ENCODE peak calls at places on chromosome 10, in ten cellular contexts. Q is cardiac muscle cell; R is activated CD8-positive, alpha-beta memory T cell treated with anti-CD3 and anti-CD28 coated beads, Interleukin-2, amount 50 U/mL, for 48 hours; M is NCI-H187 treated with DMSO at 0.1 percent for 48 hours; Y is H7; B is COR-L47; S is M059J; G is HAP-1; I is ovary; D is NCI-H1417. E is an unnamed sample.

GRCh38 chr10:14749051-14749809 is 25.5 kb downstream of the FAM107B start:
- DNase-seq in Q (peak; percentile 26), R (no peak), M (no peak), Y (no peak), B (no peak), S (peak; percentile 3), G (no peak), I (no peak), D (no peak), E (no peak)

GRCh38 chr10:78986419-78986818 is 82.3 kb upstream of the ZMIZ1 start:
- DNase-seq in Q (no peak), R (no peak), M (no peak), Y (no peak), B (no peak), S (no peak), G (no peak), I (no peak), D (no peak), E (no peak)

GRCh38 chr10:132111871-132112341 is 46.2 kb downstream of the JAKMIP3 start:
- DNase-seq in Q (no peak), R (peak; percentile 20), M (no peak), Y (no peak), B (no peak), S (no peak), G (no peak), I (peak; percentile 6), D (no peak), E (peak; percentile 80)

GRCh38 chr10:15038416-15038815 is 5.3 kb upstream of the OLAH start:
- DNase-seq in Q (no peak), R (no peak), M (no peak), Y (no peak), B (no peak), S (no peak), G (no peak), I (no peak), D (no peak), E (no peak)

GRCh38 chr10:490891-491571 is 198.4 kb downstream of the DIP2C start:
- DNase-seq in Q (peak; percentile 17), R (no peak), M (no peak), Y (no peak), B (no peak), S (no peak), G (no peak), I (peak; percentile 28), D (no peak), E (no peak)

GRCh38 chr10:129614341-129614740 is 147.3 kb downstream of the MGMT start:
- DNase-seq in Q (no peak), R (no peak), M (no peak), Y (no peak), B (no peak), S (no peak), G (no peak), I (peak; percentile 34), D (no peak), E (no peak)

GRCh38 chr10:113073549-113074189 is 123.6 kb downstream of the TCF7L2 start:
- DNase-seq in Q (no peak), R (no peak), M (no peak), Y (peak; percentile 59), B (no peak), S (peak; percentile 99), G (no peak), I (peak; percentile 63), D (no peak), E (peak; percentile 93)

GRCh38 chr10:79608505-79609375 is 2.0 kb upstream of the SFTPA1 start:
- DNase-seq in Q (peak; percentile 60), R (peak; percentile 74), M (no peak), Y (peak; percentile 78), B (peak; percentile 24), S (peak; percentile 8), G (no peak), I (no peak), D (peak; percentile 23), E (no peak)

GRCh38 chr10:130054021-130054420 is 56.6 kb downstream of the C10orf143 start:
- DNase-seq in Q (no peak), R (no peak), M (no peak), Y (no peak), B (no peak), S (no peak), G (no peak), I (no peak), D (no peak), E (no peak)

GRCh38 chr10:43225004-43225786 is 41.7 kb downstream of the RASGEF1A start:
- DNase-seq in Q (no peak), R (no peak), M (no peak), Y (no peak), B (no peak), S (no peak), G (no peak), I (no peak), D (no peak), E (no peak)